ENCODE peak calls at places on chromosomes 16 and 17, in seven cellular contexts. R is tibial nerve; P is CD8-positive, alpha-beta T cell; W is AG09319; C is fibroblast of the aortic adventitia; Y is spleen; L is heart right ventricle. J is an unnamed sample.

GRCh38 chr17:64004218-64004770 is 6.1 kb downstream of the PRR29 start:
- DNase-seq in R (no peak), P (no peak), W (no peak), C (no peak), Y (peak), L (no peak), J (no peak)

GRCh38 chr16:49491736-49492089 is 118.1 kb downstream of the C16orf78 start:
- DNase-seq in R (no peak), P (no peak), W (no peak), C (no peak), Y (peak), L (peak), J (no peak)

GRCh38 chr16:89738072-89738377 is 16.7 kb downstream of the ZNF276 start:
- DNase-seq in R (no peak), P (no peak), W (no peak), C (no peak), Y (no peak), L (no peak), J (no peak)

GRCh38 chr16:79278506-79278905 is 322.0 kb downstream of the MAF start:
- DNase-seq in R (no peak), P (peak), W (no peak), C (no peak), Y (peak), L (no peak), J (no peak)

GRCh38 chr16:70692481-70693203 is 6.8 kb upstream of the MTSS2 start:
- DNase-seq in R (no peak), P (no peak), W (no peak), C (no peak), Y (no peak), L (peak), J (no peak)

GRCh38 chr17:17445925-17446665 is 30.7 kb upstream of the MED9 start:
- DNase-seq in R (peak), P (no peak), W (peak), C (peak), Y (no peak), L (no peak), J (no peak)

GRCh38 chr16:5044011-5044540 is 10.3 kb upstream of the NAGPA start:
- DNase-seq in R (no peak), P (no peak), W (no peak), C (no peak), Y (peak), L (no peak), J (no peak)

GRCh38 chr17:2704031-2704889 is 7.3 kb downstream of the CLUH start:
- DNase-seq in R (no peak), P (no peak), W (no peak), C (no peak), Y (peak), L (no peak), J (no peak)

GRCh38 chr16:27993587-27993986 is 69.9 kb downstream of the GSG1L start:
- DNase-seq in R (no peak), P (no peak), W (no peak), C (no peak), Y (peak), L (no peak), J (no peak)

GRCh38 chr16:68188170-68188569 is 47.8 kb downstream of the ESRP2 start:
- DNase-seq in R (no peak), P (no peak), W (no peak), C (no peak), Y (no peak), L (no peak), J (no peak)

GRCh38 chr17:49494937-49495841 is at the start of gene NGFR:
- DNase-seq in R (no peak), P (peak), W (no peak), C (no peak), Y (peak), L (peak), J (no peak)

GRCh38 chr17:56896968-56897359 is 16.9 kb downstream of the TRIM25 start:
- DNase-seq in R (no peak), P (no peak), W (no peak), C (no peak), Y (no peak), L (no peak), J (no peak)

DNA sequence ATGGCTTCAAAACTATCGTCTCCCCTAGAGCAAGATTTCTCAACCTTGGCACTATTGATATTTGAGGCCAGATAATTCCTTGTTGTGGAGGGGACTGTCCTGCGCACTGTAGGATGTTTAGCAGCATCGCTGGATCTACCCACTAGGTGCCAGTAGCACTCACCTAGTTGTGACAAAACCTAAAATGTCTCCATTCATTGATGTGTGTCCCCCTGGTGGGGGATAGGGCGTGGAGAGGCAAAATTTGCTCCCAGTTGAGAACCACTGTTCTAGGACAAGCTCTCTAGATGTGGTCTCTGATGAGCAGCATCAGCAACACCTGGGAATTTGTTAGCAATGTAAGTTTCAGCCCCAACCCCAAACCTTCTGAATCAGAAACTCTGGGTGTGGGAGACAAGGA is 259.0 kb downstream of the XYLT1 start:
- DNase-seq in R (no peak), P (no peak), W (no peak), C (no peak), Y (no peak), L (no peak), J (no peak)
- TF ChIP-seq CTCF in R (no peak), P (peak), W (peak), C (peak), Y (no peak), L (no peak), J (peak)

GRCh38 chr17:70810609-70811008 is 641.3 kb downstream of the KCNJ2 start:
- DNase-seq in R (no peak), P (no peak), W (peak), C (peak), Y (no peak), L (no peak), J (no peak)

GRCh38 chr17:70804161-70804560 is 634.8 kb downstream of the KCNJ2 start:
- DNase-seq in R (no peak), P (no peak), W (no peak), C (no peak), Y (no peak), L (no peak), J (no peak)

GRCh38 chr17:70808596-70808995 is 639.3 kb downstream of the KCNJ2 start:
- DNase-seq in R (no peak), P (no peak), W (no peak), C (no peak), Y (no peak), L (no peak), J (no peak)
- TF ChIP-seq CTCF in R (no peak), P (no peak), W (no peak), C (no peak), Y (no peak), L (no peak), J (peak)

GRCh38 chr16:55499951-55500350 is 8.9 kb upstream of the LPCAT2 start:
- DNase-seq in R (no peak), P (no peak), W (peak), C (peak), Y (no peak), L (no peak), J (peak)

GRCh38 chr16:55499281-55499680 is 9.6 kb upstream of the LPCAT2 start:
- DNase-seq in R (no peak), P (no peak), W (no peak), C (no peak), Y (no peak), L (no peak), J (no peak)

GRCh38 chr16:55502801-55503366 is 6.0 kb upstream of the LPCAT2 start:
- DNase-seq in R (peak), P (no peak), W (peak), C (peak), Y (no peak), L (peak), J (peak)

GRCh38 chr16:55503726-55504553 is 4.9 kb upstream of the LPCAT2 start:
- DNase-seq in R (no peak), P (no peak), W (no peak), C (no peak), Y (no peak), L (no peak), J (no peak)

DNA sequence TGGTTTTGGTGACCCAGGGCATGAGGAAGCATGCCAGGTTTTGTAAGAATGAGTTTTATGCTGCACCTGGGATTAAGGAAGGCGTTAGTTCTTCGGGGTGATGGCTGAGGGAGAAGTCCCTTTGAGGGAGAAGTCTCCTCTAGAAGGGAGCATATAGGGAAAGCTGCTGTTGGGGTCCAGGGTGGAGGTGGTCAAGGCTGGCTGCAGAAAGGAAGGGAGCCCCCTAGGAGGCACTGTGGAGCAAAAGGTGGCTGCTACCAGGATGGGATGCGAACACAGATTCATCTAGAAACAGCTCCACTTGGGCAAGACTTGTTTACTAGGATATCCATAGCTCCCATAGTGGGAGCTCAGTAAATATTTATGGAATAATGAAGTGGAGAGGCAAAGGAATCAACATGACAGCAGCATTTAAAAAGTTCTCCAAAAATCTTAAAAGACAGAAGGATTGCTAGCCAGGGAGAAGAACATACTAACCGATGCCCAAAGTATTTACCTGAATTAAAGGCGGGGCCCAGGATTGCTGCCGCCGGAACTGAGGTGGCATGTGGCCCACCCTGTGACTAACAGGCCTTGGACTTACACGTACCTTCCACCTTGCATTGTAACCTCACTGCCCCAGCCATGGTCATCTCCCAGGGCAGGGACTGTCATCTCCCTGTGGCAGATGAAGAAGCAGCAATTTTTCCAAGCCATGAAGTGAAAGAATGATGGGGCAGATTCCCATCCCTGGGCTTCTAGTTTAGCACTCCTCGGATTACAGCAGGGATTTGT is 7.1 kb upstream of the LPCAT2 start:
- DNase-seq in R (no peak), P (no peak), W (no peak), C (no peak), Y (no peak), L (no peak), J (no peak)
- TF ChIP-seq CTCF in R (no peak), P (no peak), W (peak), C (peak), Y (no peak), L (no peak), J (peak)

GRCh38 chr17:34442387-34443111 is 79.5 kb upstream of the CCL1 start:
- DNase-seq in R (no peak), P (no peak), W (no peak), C (no peak), Y (no peak), L (no peak), J (no peak)

GRCh38 chr17:34447406-34447805 is 84.4 kb upstream of the CCL1 start:
- DNase-seq in R (no peak), P (no peak), W (no peak), C (no peak), Y (no peak), L (no peak), J (no peak)

GRCh38 chr17:34445145-34445544 is 82.1 kb upstream of the CCL1 start:
- DNase-seq in R (no peak), P (no peak), W (no peak), C (no peak), Y (no peak), L (no peak), J (no peak)

DNA sequence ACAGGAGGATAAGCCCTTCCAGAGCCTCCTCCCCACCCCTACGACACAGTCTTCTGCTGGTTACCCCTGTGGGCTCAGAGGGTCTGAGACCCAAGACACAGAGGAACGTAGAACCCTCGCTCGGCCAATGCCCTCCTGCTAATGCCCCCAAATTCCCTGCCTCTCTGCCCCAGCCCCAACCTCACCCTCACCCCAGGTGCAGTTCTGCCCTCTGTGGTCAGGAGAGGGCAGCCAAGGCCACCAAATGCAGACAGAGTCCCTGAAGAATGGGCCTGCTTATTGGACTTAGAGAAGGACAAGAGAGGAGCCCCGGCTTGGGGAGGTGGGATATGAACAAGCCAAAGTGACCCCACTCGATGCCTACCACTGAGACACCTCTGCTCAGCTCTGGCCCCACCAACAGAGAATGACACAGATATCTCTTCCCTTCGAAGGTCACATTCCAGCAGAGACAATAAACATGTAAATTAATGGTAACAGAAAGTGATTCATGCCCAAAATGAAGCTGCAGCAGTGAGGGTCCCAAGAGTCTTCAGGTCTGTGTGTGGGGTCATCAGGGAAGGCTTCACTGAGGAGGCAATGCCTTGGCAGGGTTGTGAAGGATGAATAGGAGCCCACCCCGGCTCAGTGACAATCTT is 80.9 kb upstream of the CCL1 start:
- DNase-seq in R (no peak), P (no peak), W (no peak), C (no peak), Y (peak), L (peak), J (no peak)
- TF ChIP-seq CTCF in R (peak), P (no peak), W (no peak), C (peak), Y (no peak), L (peak), J (peak)

DNA sequence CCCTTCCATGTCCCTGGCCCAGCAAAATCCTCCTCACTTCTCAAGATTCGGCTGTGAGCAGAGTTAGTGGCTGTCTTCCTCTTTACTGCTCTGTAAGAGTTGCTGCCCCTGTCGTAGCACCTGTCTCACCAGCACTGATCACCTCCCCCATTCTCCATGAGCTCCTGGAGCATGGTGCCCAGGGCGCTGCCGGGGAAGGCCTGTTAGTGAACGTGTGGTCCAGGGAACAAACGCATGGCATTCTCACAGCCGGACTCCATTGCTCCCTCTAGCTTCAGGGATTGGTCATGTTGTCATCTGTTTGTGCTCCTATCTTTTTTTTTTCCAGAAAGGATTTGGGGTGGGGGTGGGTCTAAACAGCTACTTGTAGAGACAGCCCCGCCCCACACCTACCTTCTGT is 141.2 kb downstream of the CMIP start:
- DNase-seq in R (no peak), P (no peak), W (no peak), C (no peak), Y (no peak), L (no peak), J (no peak)
- TF ChIP-seq CTCF in R (no peak), P (no peak), W (no peak), C (peak), Y (no peak), L (no peak), J (peak)

GRCh38 chr16:1271380-1271749 is 15.5 kb downstream of the TPSD1 start:
- DNase-seq in R (no peak), P (no peak), W (no peak), C (no peak), Y (no peak), L (no peak), J (no peak)

GRCh38 chr16:1276580-1276878 is 20.7 kb downstream of the TPSD1 start:
- DNase-seq in R (no peak), P (no peak), W (no peak), C (no peak), Y (no peak), L (no peak), J (no peak)

GRCh38 chr16:1273816-1274215 is 17.9 kb downstream of the TPSD1 start:
- DNase-seq in R (no peak), P (no peak), W (no peak), C (no peak), Y (no peak), L (no peak), J (no peak)

GRCh38 chr16:1275791-1276579 is 20.1 kb downstream of the TPSD1 start:
- DNase-seq in R (no peak), P (no peak), W (no peak), C (no peak), Y (no peak), L (no peak), J (no peak)

GRCh38 chr16:1272453-1273198 is 16.8 kb downstream of the TPSD1 start:
- DNase-seq in R (no peak), P (no peak), W (no peak), C (no peak), Y (peak), L (no peak), J (no peak)
- TF ChIP-seq CTCF in R (no peak), P (no peak), W (no peak), C (no peak), Y (no peak), L (no peak), J (no peak)

DNA sequence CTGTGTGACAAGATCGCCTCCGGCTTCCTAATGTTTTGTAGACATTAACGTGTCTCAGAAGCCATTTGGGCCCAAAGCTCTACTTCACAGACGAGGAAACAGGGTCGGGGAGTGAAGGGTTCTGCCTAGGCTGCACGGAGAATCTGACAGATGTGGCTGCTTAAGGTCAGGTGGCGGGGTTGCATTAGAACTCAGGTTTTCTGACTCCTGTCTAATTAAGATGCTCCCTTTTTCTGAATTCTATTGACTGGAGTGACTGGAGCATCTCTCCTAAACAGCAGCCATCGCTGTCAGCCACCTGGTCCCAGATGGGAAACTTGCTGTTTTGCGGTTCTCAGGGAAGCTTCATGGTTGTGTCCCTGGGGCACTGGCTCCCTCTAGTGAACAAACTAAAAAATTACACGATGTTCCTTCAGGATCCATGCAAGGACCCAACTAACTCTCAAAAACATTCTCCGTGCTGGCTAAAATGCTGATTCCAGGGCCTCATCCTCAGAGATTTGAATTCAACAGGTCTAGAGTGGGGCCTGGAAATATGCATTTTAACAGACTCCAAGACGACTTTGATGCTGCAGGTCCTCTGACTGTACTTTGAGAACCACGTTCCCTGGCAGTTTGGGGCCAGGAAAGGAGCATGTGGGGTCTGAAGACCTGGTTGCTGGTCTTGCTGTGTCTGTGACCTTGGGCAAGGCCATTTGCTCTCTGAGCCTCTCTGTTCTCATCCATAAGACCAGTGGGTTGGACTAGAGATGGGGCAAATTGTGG is 117.4 kb downstream of the IRF8 start:
- DNase-seq in R (no peak), P (no peak), W (peak), C (peak), Y (no peak), L (no peak), J (no peak)
- TF ChIP-seq CTCF in R (peak), P (peak), W (peak), C (peak), Y (peak), L (peak), J (peak)

GRCh38 chr17:80035937-80036714 is at the start of gene CCDC40:
- DNase-seq in R (peak), P (peak), W (peak), C (peak), Y (peak), L (peak), J (peak)
- TF ChIP-seq CTCF in R (peak), P (peak), W (no peak), C (peak), Y (no peak), L (no peak), J (peak)

DNA sequence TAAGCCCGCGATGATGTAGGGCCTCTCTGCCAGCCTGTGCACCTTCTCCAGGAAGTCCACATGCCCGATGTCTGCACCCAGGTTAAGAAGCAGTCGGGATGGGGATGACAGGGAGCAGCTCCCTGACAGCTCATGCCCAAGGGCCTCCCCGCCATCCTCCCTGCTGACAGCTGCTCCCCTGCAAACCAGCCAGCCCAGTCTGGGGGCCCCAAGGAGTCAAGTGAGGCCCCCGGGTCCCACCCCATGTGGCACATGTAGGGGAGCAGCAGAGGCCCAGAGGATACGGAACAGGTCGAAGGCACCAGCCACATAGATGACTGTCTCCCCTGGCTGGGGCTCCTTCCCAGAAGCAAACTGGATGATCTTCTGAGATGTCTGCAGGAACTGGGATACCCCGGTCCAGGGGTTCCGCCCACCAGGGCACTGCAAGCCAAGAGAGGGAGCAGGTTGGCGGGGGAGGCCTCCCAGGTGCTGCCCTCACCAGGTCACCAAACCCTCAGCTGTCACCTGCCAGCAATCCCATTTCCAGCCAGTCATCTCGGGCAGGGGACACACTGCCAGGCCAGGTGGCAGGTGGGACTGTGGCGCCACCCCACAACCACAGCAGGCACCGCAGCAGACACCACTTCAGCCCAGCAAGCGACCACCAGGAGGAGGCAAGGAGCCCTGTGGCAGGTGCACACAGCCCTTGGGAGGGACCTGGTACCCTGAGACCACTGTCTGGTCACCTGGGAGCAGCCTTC is 4.6 kb downstream of the PCYT2 start:
- DNase-seq in R (no peak), P (no peak), W (no peak), C (no peak), Y (no peak), L (peak), J (no peak)
- TF ChIP-seq CTCF in R (no peak), P (no peak), W (no peak), C (no peak), Y (no peak), L (no peak), J (no peak)

J was measured in osteocyte.